ENCODE peak calls at places on chromosomes 3 and 15, in five cellular contexts. One of them, this sample, is unnamed.
A peak's percentile ranks its signal among the peaks of the same experiment; 100 is the strongest.

GRCh38 chr15:40307421-40308165 is at the start of gene PLCB2:
- DNase-seq in thoracic aorta: no peak
- DNase-seq in tibial artery: no peak
- DNase-seq in IMR-90: no peak
- DNase-seq in body of pancreas: no peak
- DNase-seq in this sample: no peak

GRCh38 chr3:168341192-168341816 is 245.6 kb upstream of the GOLIM4 start:
- DNase-seq in thoracic aorta: no peak
- DNase-seq in tibial artery: no peak
- DNase-seq in IMR-90: peak; percentile 91
- DNase-seq in body of pancreas: no peak
- DNase-seq in this sample: no peak

GRCh38 chr15:66115568-66116206 is 137.9 kb downstream of the MEGF11 start:
- DNase-seq in thoracic aorta: no peak
- DNase-seq in tibial artery: no peak
- DNase-seq in IMR-90: no peak
- DNase-seq in body of pancreas: peak; percentile 29
- DNase-seq in this sample: no peak

GRCh38 chr3:58462829-58463180 is 29.1 kb upstream of the KCTD6 start:
- DNase-seq in thoracic aorta: no peak
- DNase-seq in tibial artery: no peak
- DNase-seq in IMR-90: no peak
- DNase-seq in body of pancreas: no peak
- DNase-seq in this sample: no peak

GRCh38 chr15:79442911-79443310 is 10.8 kb downstream of the MINAR1 start:
- DNase-seq in thoracic aorta: no peak
- DNase-seq in tibial artery: no peak
- DNase-seq in IMR-90: no peak
- DNase-seq in body of pancreas: no peak
- DNase-seq in this sample: no peak

GRCh38 chr3:115785782-115786181 is 162.5 kb downstream of the GAP43 start:
- DNase-seq in thoracic aorta: no peak
- DNase-seq in tibial artery: no peak
- DNase-seq in IMR-90: no peak
- DNase-seq in body of pancreas: no peak
- DNase-seq in this sample: no peak

GRCh38 chr3:57354768-57355167 is 62.3 kb upstream of the ASB14 start:
- DNase-seq in thoracic aorta: no peak
- DNase-seq in tibial artery: no peak
- DNase-seq in IMR-90: no peak
- DNase-seq in body of pancreas: no peak
- DNase-seq in this sample: no peak

GRCh38 chr15:75723847-75724660 is 11.4 kb upstream of the CSPG4 start:
- DNase-seq in thoracic aorta: peak; percentile 93
- DNase-seq in tibial artery: peak; percentile 95
- DNase-seq in IMR-90: peak; percentile 96
- DNase-seq in body of pancreas: peak; percentile 90
- DNase-seq in this sample: peak; percentile 52

GRCh38 chr15:101401286-101401685 is 88.2 kb downstream of the PCSK6 start:
- DNase-seq in thoracic aorta: no peak
- DNase-seq in tibial artery: no peak
- DNase-seq in IMR-90: no peak
- DNase-seq in body of pancreas: no peak
- DNase-seq in this sample: no peak

GRCh38 chr15:51727141-51727897 is 10.1 kb downstream of the LYSMD2 start:
- DNase-seq in thoracic aorta: no peak
- DNase-seq in tibial artery: no peak
- DNase-seq in IMR-90: peak; percentile 60
- DNase-seq in body of pancreas: no peak
- DNase-seq in this sample: no peak

GRCh38 chr3:157351981-157352380 is 84.7 kb upstream of the PTX3 start:
- DNase-seq in thoracic aorta: no peak
- DNase-seq in tibial artery: no peak
- DNase-seq in IMR-90: no peak
- DNase-seq in body of pancreas: no peak
- DNase-seq in this sample: no peak

GRCh38 chr15:74790080-74790916 is 8.4 kb downstream of the CSK start:
- DNase-seq in thoracic aorta: no peak
- DNase-seq in tibial artery: peak; percentile 56
- DNase-seq in IMR-90: peak; percentile 85
- DNase-seq in body of pancreas: peak; percentile 53
- DNase-seq in this sample: peak; percentile 82

GRCh38 chr3:156898296-156898880 is 72.2 kb downstream of the LEKR1 start:
- DNase-seq in thoracic aorta: no peak
- DNase-seq in tibial artery: no peak
- DNase-seq in IMR-90: no peak
- DNase-seq in body of pancreas: peak; percentile 51
- DNase-seq in this sample: no peak

GRCh38 chr3:87076951-87077350 is 86.0 kb upstream of the VGLL3 start:
- DNase-seq in thoracic aorta: no peak
- DNase-seq in tibial artery: no peak
- DNase-seq in IMR-90: peak; percentile 85
- DNase-seq in body of pancreas: no peak
- DNase-seq in this sample: no peak

GRCh38 chr3:42488687-42489086 is 13.8 kb upstream of the VIPR1 start:
- DNase-seq in thoracic aorta: no peak
- DNase-seq in tibial artery: no peak
- DNase-seq in IMR-90: no peak
- DNase-seq in body of pancreas: peak; percentile 3
- DNase-seq in this sample: no peak

GRCh38 chr15:60717008-60717407 is 238.1 kb upstream of the ICE2 start:
- DNase-seq in thoracic aorta: no peak
- DNase-seq in tibial artery: no peak
- DNase-seq in IMR-90: no peak
- DNase-seq in body of pancreas: no peak
- DNase-seq in this sample: no peak

GRCh38 chr15:50137330-50137761 is 18.3 kb upstream of the ATP8B4 start:
- DNase-seq in thoracic aorta: no peak
- DNase-seq in tibial artery: no peak
- DNase-seq in IMR-90: peak; percentile 99
- DNase-seq in body of pancreas: no peak
- DNase-seq in this sample: no peak

GRCh38 chr3:119352235-119352634 is 58.1 kb downstream of the ARHGAP31 start:
- DNase-seq in thoracic aorta: no peak
- DNase-seq in tibial artery: no peak
- DNase-seq in IMR-90: peak; percentile 31
- DNase-seq in body of pancreas: no peak
- DNase-seq in this sample: no peak

GRCh38 chr3:140008693-140008980 is 73.7 kb downstream of the CLSTN2 start:
- DNase-seq in thoracic aorta: no peak
- DNase-seq in tibial artery: no peak
- DNase-seq in IMR-90: no peak
- DNase-seq in body of pancreas: no peak
- DNase-seq in this sample: peak; percentile 13

GRCh38 chr15:38600241-38600640 is 35.6 kb upstream of the RASGRP1 start:
- DNase-seq in thoracic aorta: no peak
- DNase-seq in tibial artery: no peak
- DNase-seq in IMR-90: no peak
- DNase-seq in body of pancreas: no peak
- DNase-seq in this sample: no peak

GRCh38 chr3:113623324-113623723 is 73.1 kb downstream of the USF3 start:
- DNase-seq in thoracic aorta: no peak
- DNase-seq in tibial artery: no peak
- DNase-seq in IMR-90: no peak
- DNase-seq in body of pancreas: no peak
- DNase-seq in this sample: no peak

GRCh38 chr3:37096292-37096691 is 78.1 kb downstream of the LRRFIP2 start:
- DNase-seq in thoracic aorta: no peak
- DNase-seq in tibial artery: no peak
- DNase-seq in IMR-90: peak; percentile 78
- DNase-seq in body of pancreas: no peak
- DNase-seq in this sample: no peak

GRCh38 chr15:93895976-93896770 is 335.2 kb upstream of the MCTP2 start:
- DNase-seq in thoracic aorta: no peak
- DNase-seq in tibial artery: no peak
- DNase-seq in IMR-90: no peak
- DNase-seq in body of pancreas: no peak
- DNase-seq in this sample: no peak

GRCh38 chr3:142019794-142020320 is 129.5 kb downstream of the TFDP2 start:
- DNase-seq in thoracic aorta: no peak
- DNase-seq in tibial artery: no peak
- DNase-seq in IMR-90: peak; percentile 41
- DNase-seq in body of pancreas: no peak
- DNase-seq in this sample: no peak

GRCh38 chr3:55247666-55248065 is 239.4 kb downstream of the WNT5A start:
- DNase-seq in thoracic aorta: no peak
- DNase-seq in tibial artery: no peak
- DNase-seq in IMR-90: peak; percentile 36
- DNase-seq in body of pancreas: no peak
- DNase-seq in this sample: no peak

GRCh38 chr15:80556694-80557367 is 138.3 kb upstream of the ABHD17C start:
- DNase-seq in thoracic aorta: no peak
- DNase-seq in tibial artery: no peak
- DNase-seq in IMR-90: peak; percentile 18
- DNase-seq in body of pancreas: no peak
- DNase-seq in this sample: no peak

GRCh38 chr15:80559761-80560160 is 135.3 kb upstream of the ABHD17C start:
- DNase-seq in thoracic aorta: no peak
- DNase-seq in tibial artery: no peak
- DNase-seq in IMR-90: no peak
- DNase-seq in body of pancreas: no peak
- DNase-seq in this sample: no peak

GRCh38 chr15:80559320-80559693 is 135.8 kb upstream of the ABHD17C start:
- DNase-seq in thoracic aorta: no peak
- DNase-seq in tibial artery: no peak
- DNase-seq in IMR-90: no peak
- DNase-seq in body of pancreas: no peak
- DNase-seq in this sample: no peak

GRCh38 chr15:80558631-80559319 is 136.3 kb upstream of the ABHD17C start:
- DNase-seq in thoracic aorta: no peak
- DNase-seq in tibial artery: no peak
- DNase-seq in IMR-90: no peak
- DNase-seq in body of pancreas: no peak
- DNase-seq in this sample: no peak

GRCh38 chr15:80557441-80558234 is 137.5 kb upstream of the ABHD17C start:
- DNase-seq in thoracic aorta: no peak
- DNase-seq in tibial artery: no peak
- DNase-seq in IMR-90: no peak
- DNase-seq in body of pancreas: no peak
- DNase-seq in this sample: no peak
- H3K27ac ChIP-seq in thoracic aorta: no peak overlapping the region
- H3K27ac ChIP-seq in tibial artery: no peak overlapping the region
- H3K27ac ChIP-seq in IMR-90: no peak overlapping the region
- H3K27ac ChIP-seq in body of pancreas: no peak overlapping the region
- H3K27ac ChIP-seq in this sample: no peak overlapping the region

GRCh38 chr15:62821384-62822131 is 221.0 kb upstream of the TPM1 start:
- DNase-seq in thoracic aorta: no peak
- DNase-seq in tibial artery: no peak
- DNase-seq in IMR-90: no peak
- DNase-seq in body of pancreas: peak; percentile 48
- DNase-seq in this sample: no peak

GRCh38 chr15:62824111-62824737 is 218.3 kb upstream of the TPM1 start:
- DNase-seq in thoracic aorta: no peak
- DNase-seq in tibial artery: no peak
- DNase-seq in IMR-90: peak; percentile 86
- DNase-seq in body of pancreas: no peak
- DNase-seq in this sample: no peak

GRCh38 chr15:62822228-62822627 is 220.3 kb upstream of the TPM1 start:
- DNase-seq in thoracic aorta: no peak
- DNase-seq in tibial artery: no peak
- DNase-seq in IMR-90: no peak
- DNase-seq in body of pancreas: no peak
- DNase-seq in this sample: no peak

GRCh38 chr15:62816342-62817059 is 226.0 kb upstream of the TPM1 start:
- DNase-seq in thoracic aorta: no peak
- DNase-seq in tibial artery: no peak
- DNase-seq in IMR-90: no peak
- DNase-seq in body of pancreas: no peak
- DNase-seq in this sample: no peak

DNA sequence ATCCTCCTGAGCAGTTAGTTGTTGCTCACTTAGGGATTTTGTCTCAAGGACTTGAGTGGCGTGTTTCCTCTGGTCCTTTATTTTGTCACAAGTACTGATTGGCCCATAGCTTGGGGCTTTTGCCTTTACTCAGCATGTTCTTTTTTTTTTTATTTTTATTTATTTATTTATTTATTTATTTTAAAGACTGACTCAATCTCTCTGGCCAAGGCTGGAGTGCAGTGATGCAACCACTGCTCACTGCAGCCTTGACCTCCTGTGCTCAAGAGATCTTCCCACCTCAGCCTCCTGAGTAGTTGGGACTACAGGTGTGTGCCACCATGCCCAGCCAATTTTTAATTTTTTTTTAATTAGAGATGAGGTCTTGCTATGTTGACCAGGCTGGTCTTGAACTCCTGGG is 223.9 kb upstream of the TPM1 start:
- DNase-seq in thoracic aorta: no peak
- DNase-seq in tibial artery: no peak
- DNase-seq in IMR-90: peak; percentile 23
- DNase-seq in body of pancreas: no peak
- DNase-seq in this sample: no peak
- H3K27ac ChIP-seq in thoracic aorta: no peak overlapping the region
- H3K27ac ChIP-seq in tibial artery: no peak overlapping the region
- H3K27ac ChIP-seq in IMR-90: no peak overlapping the region
- H3K27ac ChIP-seq in body of pancreas: no peak overlapping the region
- H3K27ac ChIP-seq in this sample: no peak overlapping the region

GRCh38 chr15:80836991-80837390 is 57.8 kb downstream of the CEMIP start:
- DNase-seq in thoracic aorta: no peak
- DNase-seq in tibial artery: no peak
- DNase-seq in IMR-90: no peak
- DNase-seq in body of pancreas: no peak
- DNase-seq in this sample: no peak

GRCh38 chr15:80839764-80840130 is 60.6 kb downstream of the CEMIP start:
- DNase-seq in thoracic aorta: no peak
- DNase-seq in tibial artery: no peak
- DNase-seq in IMR-90: no peak
- DNase-seq in body of pancreas: no peak
- DNase-seq in this sample: no peak

GRCh38 chr15:80840173-80841130 is 61.3 kb downstream of the CEMIP start:
- DNase-seq in thoracic aorta: no peak
- DNase-seq in tibial artery: no peak
- DNase-seq in IMR-90: peak; percentile 28
- DNase-seq in body of pancreas: no peak
- DNase-seq in this sample: peak; percentile 14

GRCh38 chr15:80838012-80838411 is 58.8 kb downstream of the CEMIP start:
- DNase-seq in thoracic aorta: no peak
- DNase-seq in tibial artery: no peak
- DNase-seq in IMR-90: no peak
- DNase-seq in body of pancreas: no peak
- DNase-seq in this sample: no peak

DNA sequence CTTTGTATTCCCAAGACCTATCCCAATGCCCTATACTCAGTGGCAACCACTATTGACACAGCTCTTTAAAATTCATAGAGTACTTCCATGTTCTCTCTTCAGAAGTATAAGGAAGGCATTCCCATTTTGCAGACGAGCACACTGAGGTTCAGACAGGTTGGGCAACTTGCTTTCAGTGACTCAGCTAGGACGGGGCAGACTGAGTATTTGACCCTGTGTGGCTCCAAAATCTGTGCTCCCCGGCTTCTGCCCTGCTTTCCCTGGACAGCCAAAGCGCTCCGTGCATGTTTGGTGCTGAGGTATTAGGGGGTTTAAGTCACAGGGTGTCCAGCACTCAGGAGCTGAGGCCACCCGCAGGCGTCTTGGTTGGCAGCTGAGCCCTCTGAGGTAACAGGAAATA is 59.5 kb downstream of the CEMIP start:
- DNase-seq in thoracic aorta: no peak
- DNase-seq in tibial artery: no peak
- DNase-seq in IMR-90: no peak
- DNase-seq in body of pancreas: no peak
- DNase-seq in this sample: no peak
- H3K27ac ChIP-seq in thoracic aorta: no peak overlapping the region
- H3K27ac ChIP-seq in tibial artery: no peak overlapping the region
- H3K27ac ChIP-seq in IMR-90: no peak overlapping the region
- H3K27ac ChIP-seq in body of pancreas: no peak overlapping the region
- H3K27ac ChIP-seq in this sample: no peak overlapping the region

GRCh38 chr15:88979674-88980073 is 66.5 kb upstream of the MFGE8 start:
- DNase-seq in thoracic aorta: no peak
- DNase-seq in tibial artery: no peak
- DNase-seq in IMR-90: no peak
- DNase-seq in body of pancreas: no peak
- DNase-seq in this sample: no peak
- H3K27ac ChIP-seq in thoracic aorta: no peak overlapping the region
- H3K27ac ChIP-seq in tibial artery: no peak overlapping the region
- H3K27ac ChIP-seq in IMR-90: no peak overlapping the region
- H3K27ac ChIP-seq in body of pancreas: no peak overlapping the region
- H3K27ac ChIP-seq in this sample: no peak overlapping the region

This sample was measured in substantia nigra.